ENCODE peak calls at places on chromosomes 2 and 18, in five cellular contexts. Q, F, L, V and Z are unnamed samples.

GRCh38 chr2:50065845-50066244 is 911.5 kb upstream of the FSHR start:
- DNase-seq in L (no peak), Q (no peak), V (no peak), F (no peak), Z (no peak)

GRCh38 chr2:177806025-177806424 is 266.6 kb downstream of the PDE11A start:
- DNase-seq in F (peak), L (no peak), Q (no peak), V (no peak), Z (no peak)

GRCh38 chr18:31039426-31039825 is 3.1 kb downstream of the DSC3 start:
- DNase-seq in L (no peak), F (peak), V (no peak), Q (no peak), Z (no peak)

GRCh38 chr2:128536925-128537620 is 218.4 kb upstream of the HS6ST1 start:
- DNase-seq in L (peak), F (peak), V (peak), Q (no peak), Z (no peak)

GRCh38 chr18:22542400-22542835 is 124.7 kb upstream of the CTAGE1 start:
- DNase-seq in F (peak), V (peak), Q (no peak), L (peak), Z (no peak)

GRCh38 chr2:2107140-2107539 is 223.9 kb downstream of the MYT1L start:
- DNase-seq in Q (no peak), V (no peak), L (no peak), F (no peak), Z (no peak)

GRCh38 chr2:185433824-185434223 is 304.8 kb upstream of the FSIP2 start:
- DNase-seq in Q (no peak), F (peak), V (no peak), L (no peak), Z (no peak)

GRCh38 chr2:215421859-215422461 is 13.9 kb downstream of the FN1 start:
- DNase-seq in F (peak), L (no peak), V (peak), Q (no peak), Z (no peak)

GRCh38 chr18:2823202-2823601 is 23.6 kb upstream of the EMILIN2 start:
- DNase-seq in F (no peak), V (no peak), L (no peak), Q (no peak), Z (no peak)
- TF ChIP-seq CTCF in F (no peak), V (no peak), L (no peak), Q (no peak), Z (no peak)

DNA sequence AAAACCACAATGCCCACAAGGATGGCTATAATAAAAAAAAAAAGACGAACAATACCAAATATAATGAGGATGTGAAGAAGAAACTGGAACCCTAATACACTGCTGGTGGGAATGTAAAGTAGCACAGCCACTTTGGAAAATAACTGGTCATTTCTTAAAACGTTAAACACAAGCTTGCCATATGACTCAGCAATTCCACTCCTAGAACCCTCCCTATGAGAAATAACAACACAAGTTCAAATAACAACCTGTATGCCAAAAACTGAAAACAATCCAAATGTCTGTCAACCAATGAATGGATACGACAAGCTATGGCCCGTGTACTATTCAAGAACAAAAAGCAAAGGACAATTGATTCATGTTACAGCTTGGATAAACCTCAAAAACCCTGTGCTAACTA is 7.0 kb upstream of the ALPK2 start:
- DNase-seq in L (peak), Q (no peak), V (peak), F (peak), Z (no peak)
- TF ChIP-seq CTCF in L (peak), Q (no peak), V (no peak), F (no peak), Z (peak)

DNA sequence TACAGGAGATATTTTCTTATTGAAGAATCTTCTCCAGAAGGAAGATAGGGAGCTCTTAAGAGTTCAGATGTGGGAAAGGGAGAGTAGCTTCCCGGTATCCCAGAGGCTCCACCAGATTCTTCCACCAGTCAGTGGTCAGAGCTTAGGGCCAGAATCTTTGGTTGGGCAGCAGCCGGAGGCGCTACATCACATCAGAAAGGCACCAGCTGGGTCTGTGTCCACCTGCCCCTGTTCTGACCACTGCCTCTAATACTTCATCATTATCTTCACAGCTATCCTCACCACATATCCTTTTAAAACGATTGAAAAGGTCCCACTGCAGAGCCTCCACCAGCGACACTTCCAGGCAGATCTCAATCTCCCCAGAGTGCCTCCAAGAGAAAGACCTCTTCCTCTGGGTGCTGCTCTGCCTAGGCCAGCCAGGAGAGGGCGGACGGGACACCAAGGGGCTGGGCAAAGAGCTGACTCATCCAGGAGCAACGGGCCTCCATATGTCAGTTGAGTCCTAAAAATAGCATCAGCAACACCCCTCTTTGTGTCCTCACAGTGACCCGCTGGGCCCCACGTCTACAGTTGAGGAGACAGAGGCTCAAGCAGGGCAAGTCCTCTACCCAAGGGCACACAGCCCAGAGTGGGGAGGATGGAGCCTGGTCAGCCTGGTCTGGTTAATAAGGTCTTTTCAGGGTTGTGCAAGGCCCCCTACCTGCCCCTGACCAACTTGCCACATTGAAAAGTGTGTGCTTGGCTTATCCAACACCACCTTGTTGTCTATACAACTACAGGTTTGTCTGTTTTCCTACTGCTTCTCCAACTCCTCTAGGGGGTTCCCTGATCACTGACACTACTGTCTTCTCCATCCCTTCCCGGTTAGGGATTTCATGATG is 81.2 kb downstream of the ADD2 start:
- DNase-seq in V (peak), F (peak), Q (peak), L (peak), Z (peak)
- TF ChIP-seq CTCF in V (peak), F (peak), Q (peak), L (peak), Z (peak)

DNA sequence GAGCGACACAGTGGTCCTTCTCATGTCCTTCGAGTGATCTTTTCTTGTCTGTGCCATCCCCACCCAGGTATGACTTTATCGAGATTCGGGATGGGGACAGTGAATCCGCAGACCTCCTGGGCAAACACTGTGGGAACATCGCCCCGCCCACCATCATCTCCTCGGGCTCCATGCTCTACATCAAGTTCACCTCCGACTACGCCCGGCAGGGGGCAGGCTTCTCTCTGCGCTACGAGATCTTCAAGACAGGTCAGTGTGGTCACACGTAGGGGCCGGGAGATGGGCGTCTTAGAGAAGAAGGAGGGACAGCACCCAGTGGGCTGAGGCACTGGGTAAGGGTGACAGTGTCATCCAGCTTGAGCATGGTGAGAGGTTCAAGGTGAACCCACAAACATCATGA is 33.8 kb downstream of the NRP2 start:
- DNase-seq in Q (no peak), V (no peak), L (no peak), F (no peak), Z (no peak)
- TF ChIP-seq CTCF in Q (no peak), V (peak), L (peak), F (peak), Z (no peak)

GRCh38 chr2:110679337-110679707 is 1.5 kb upstream of the BUB1 start:
- DNase-seq in F (no peak), Q (no peak), L (no peak), V (peak), Z (no peak)
- TF ChIP-seq CTCF in F (peak), Q (no peak), L (peak), V (no peak), Z (peak)

GRCh38 chr18:66990909-66991308 is 387.0 kb upstream of the CDH19 start:
- DNase-seq in V (no peak), F (no peak), L (no peak), Q (no peak), Z (no peak)

GRCh38 chr18:66993492-66993891 is 389.6 kb upstream of the CDH19 start:
- DNase-seq in F (no peak), V (no peak), Q (no peak), L (no peak), Z (no peak)

GRCh38 chr18:66999003-66999402 is 395.1 kb upstream of the CDH19 start:
- DNase-seq in L (no peak), Q (no peak), V (no peak), F (no peak), Z (no peak)

GRCh38 chr18:66995270-66995669 is 391.4 kb upstream of the CDH19 start:
- DNase-seq in Q (no peak), L (no peak), F (no peak), V (no peak), Z (no peak)

DNA sequence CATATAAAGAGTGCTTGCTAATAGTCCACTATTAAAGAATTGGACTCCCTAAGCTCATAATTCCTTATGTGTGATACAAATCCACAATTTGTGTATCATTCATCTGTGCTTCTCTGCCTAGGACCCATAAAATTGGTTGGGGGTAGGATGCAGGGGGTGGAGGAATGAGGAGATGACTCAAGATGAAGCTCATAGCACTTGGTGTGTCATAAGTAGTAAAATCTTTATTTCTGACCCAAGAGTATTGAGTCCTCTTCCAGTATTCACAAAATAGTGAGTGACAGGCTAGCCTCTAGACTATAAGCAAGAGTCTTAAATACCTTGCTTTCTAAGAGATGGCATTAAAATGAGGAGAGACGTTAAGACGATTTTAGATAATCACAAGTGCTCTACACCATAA is 390.9 kb upstream of the CDH19 start:
- DNase-seq in F (no peak), V (no peak), Q (no peak), L (no peak), Z (no peak)
- TF ChIP-seq CTCF in F (no peak), V (no peak), Q (no peak), L (no peak), Z (no peak)